ENCODE peak calls at places on chromosomes 12 and 14, in four cellular contexts. One of them, this sample, is unnamed.
A peak's percentile ranks its signal among the peaks of the same experiment; 100 is the strongest.

GRCh38 chr12:27344246-27344645 is 11.6 kb downstream of the BMAL2 start:
- DNase-seq in tibial nerve: no peak
- DNase-seq in naive thymus-derived CD4-positive, alpha-beta T cell: no peak
- DNase-seq in mesendoderm: no peak
- DNase-seq in this sample: no peak

GRCh38 chr14:103552811-103553210 is 9.6 kb downstream of the BAG5 start:
- DNase-seq in tibial nerve: no peak
- DNase-seq in naive thymus-derived CD4-positive, alpha-beta T cell: no peak
- DNase-seq in mesendoderm: no peak
- DNase-seq in this sample: no peak

GRCh38 chr12:69070319-69071090 is 137.5 kb upstream of the CPM start:
- DNase-seq in tibial nerve: peak; percentile 40
- DNase-seq in naive thymus-derived CD4-positive, alpha-beta T cell: peak; percentile 29
- DNase-seq in mesendoderm: peak; percentile 74
- DNase-seq in this sample: peak; percentile 66

GRCh38 chr14:67574806-67575205 is 25.3 kb downstream of the PIGH start:
- DNase-seq in tibial nerve: no peak
- DNase-seq in naive thymus-derived CD4-positive, alpha-beta T cell: no peak
- DNase-seq in mesendoderm: no peak
- DNase-seq in this sample: no peak

GRCh38 chr12:111093428-111094142 is 173.2 kb upstream of the MYL2 start:
- DNase-seq in tibial nerve: no peak
- DNase-seq in naive thymus-derived CD4-positive, alpha-beta T cell: peak; percentile 36
- DNase-seq in mesendoderm: no peak
- DNase-seq in this sample: no peak

GRCh38 chr12:34392741-34393085 is 370.4 kb downstream of the ALG10 start:
- DNase-seq in tibial nerve: no peak
- DNase-seq in naive thymus-derived CD4-positive, alpha-beta T cell: peak; percentile 2
- DNase-seq in mesendoderm: no peak
- DNase-seq in this sample: peak; percentile 36

GRCh38 chr14:98984719-98985041 is 287.3 kb downstream of the BCL11B start:
- DNase-seq in tibial nerve: no peak
- DNase-seq in naive thymus-derived CD4-positive, alpha-beta T cell: peak; percentile 52
- DNase-seq in mesendoderm: peak; percentile 79
- DNase-seq in this sample: no peak

GRCh38 chr14:56122306-56122705 is 4.1 kb downstream of the PELI2 start:
- DNase-seq in tibial nerve: no peak
- DNase-seq in naive thymus-derived CD4-positive, alpha-beta T cell: no peak
- DNase-seq in mesendoderm: no peak
- DNase-seq in this sample: no peak

GRCh38 chr12:113988976-113989375 is 22.9 kb upstream of the RBM19 start:
- DNase-seq in tibial nerve: no peak
- DNase-seq in naive thymus-derived CD4-positive, alpha-beta T cell: no peak
- DNase-seq in mesendoderm: no peak
- DNase-seq in this sample: no peak

GRCh38 chr12:48981757-48982157 is 3.6 kb downstream of the WNT1 start:
- DNase-seq in tibial nerve: no peak
- DNase-seq in naive thymus-derived CD4-positive, alpha-beta T cell: no peak
- DNase-seq in mesendoderm: no peak
- DNase-seq in this sample: no peak

GRCh38 chr12:95922231-95922630 is 20.2 kb downstream of the CCDC38 start:
- DNase-seq in tibial nerve: no peak
- DNase-seq in naive thymus-derived CD4-positive, alpha-beta T cell: no peak
- DNase-seq in mesendoderm: no peak
- DNase-seq in this sample: no peak

DNA sequence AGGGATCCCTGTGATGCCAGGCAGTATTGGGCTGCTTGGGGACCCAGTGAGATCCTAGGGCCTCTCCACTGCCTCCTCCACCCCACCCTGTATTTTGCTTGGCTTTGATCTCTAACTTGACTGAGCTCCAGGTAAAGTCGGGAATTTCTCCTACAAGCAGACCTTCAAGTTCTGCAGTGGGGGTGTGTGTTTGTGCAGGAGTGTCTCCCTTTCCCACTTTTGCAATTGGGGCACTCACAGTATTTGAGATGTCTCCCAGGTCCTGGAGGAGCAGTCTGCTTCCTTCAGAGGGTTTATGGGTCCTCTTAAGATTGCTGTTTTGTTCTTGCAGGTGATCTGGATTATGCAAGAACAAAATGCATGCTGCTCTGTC is 68.9 kb downstream of the ALG10B start:
- DNase-seq in tibial nerve: no peak
- DNase-seq in naive thymus-derived CD4-positive, alpha-beta T cell: no peak
- DNase-seq in mesendoderm: peak; percentile 0
- DNase-seq in this sample: no peak
- H3K4me1 ChIP-seq in tibial nerve: no peaks in the 10 kb centered on the region
- H3K4me1 ChIP-seq in naive thymus-derived CD4-positive, alpha-beta T cell: no peaks in the 10 kb centered on the region
- H3K4me1 ChIP-seq in mesendoderm: no peaks in the 10 kb centered on the region
- H3K4me1 ChIP-seq in this sample: no peaks in the 10 kb centered on the region

DNA sequence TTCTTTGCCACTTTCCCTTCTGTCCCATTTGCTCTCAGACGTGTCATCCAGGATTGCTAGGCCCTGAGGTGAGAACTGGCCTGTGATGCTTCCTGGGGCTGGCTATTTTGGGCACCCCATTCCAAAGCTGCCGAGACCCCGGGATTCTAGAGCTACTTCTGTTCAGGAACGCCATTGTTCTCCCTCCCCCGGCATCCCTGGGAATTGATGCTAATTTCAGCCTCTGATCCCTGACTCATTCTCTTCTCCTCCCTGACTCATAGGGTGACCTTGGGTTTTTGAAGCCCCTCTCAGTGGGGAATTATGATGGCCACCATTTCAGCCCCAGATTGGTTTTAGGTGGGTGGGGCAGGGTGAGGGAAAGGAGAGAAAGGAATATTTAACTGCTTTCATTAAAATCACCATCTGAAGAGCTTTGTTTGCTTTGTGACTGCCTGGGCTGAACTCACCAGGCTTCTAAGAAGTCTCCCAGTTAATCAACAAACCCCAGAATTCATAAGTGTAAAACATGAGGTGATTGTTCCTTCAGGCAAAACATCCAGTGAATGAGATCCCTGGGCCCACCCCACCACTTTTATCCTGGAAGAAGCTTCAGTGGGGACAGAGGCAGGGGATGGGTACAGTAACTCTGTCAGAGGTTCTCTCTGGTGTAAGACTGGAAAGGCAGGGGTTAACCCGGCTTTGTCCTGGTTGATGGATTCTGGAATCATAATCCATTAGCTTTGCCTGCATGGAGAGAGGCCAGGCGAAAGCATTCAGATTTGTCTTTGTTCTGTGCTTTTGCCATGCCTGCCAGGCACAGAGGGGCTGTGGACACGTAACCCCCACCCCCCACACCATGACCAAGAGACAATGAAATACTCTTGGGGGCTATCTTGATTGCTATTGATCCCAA is 16.5 kb downstream of the PDE1B start:
- DNase-seq in tibial nerve: no peak
- DNase-seq in naive thymus-derived CD4-positive, alpha-beta T cell: no peak
- DNase-seq in mesendoderm: peak; percentile 76
- DNase-seq in this sample: no peak
- H3K4me1 ChIP-seq in tibial nerve: peaks cover 12% of the 10 kb centered on the region
- H3K4me1 ChIP-seq in naive thymus-derived CD4-positive, alpha-beta T cell: peaks cover 6% of the 10 kb centered on the region
- H3K4me1 ChIP-seq in mesendoderm: peaks cover 17% of the 10 kb centered on the region
- H3K4me1 ChIP-seq in this sample: no peaks in the 10 kb centered on the region

GRCh38 chr12:2111816-2112215 is 59.0 kb downstream of the CACNA1C start:
- DNase-seq in tibial nerve: no peak
- DNase-seq in naive thymus-derived CD4-positive, alpha-beta T cell: no peak
- DNase-seq in mesendoderm: no peak
- DNase-seq in this sample: no peak
- H3K4me1 ChIP-seq in tibial nerve: no peaks in the 10 kb centered on the region
- H3K4me1 ChIP-seq in naive thymus-derived CD4-positive, alpha-beta T cell: no peaks in the 10 kb centered on the region
- H3K4me1 ChIP-seq in mesendoderm: no peaks in the 10 kb centered on the region
- H3K4me1 ChIP-seq in this sample: no peaks in the 10 kb centered on the region

GRCh38 chr12:127297327-127297726 is 969.6 kb upstream of the TMEM132C start:
- DNase-seq in tibial nerve: no peak
- DNase-seq in naive thymus-derived CD4-positive, alpha-beta T cell: no peak
- DNase-seq in mesendoderm: no peak
- DNase-seq in this sample: peak; percentile 43
- H3K4me1 ChIP-seq in tibial nerve: no peaks in the 10 kb centered on the region
- H3K4me1 ChIP-seq in naive thymus-derived CD4-positive, alpha-beta T cell: no peaks in the 10 kb centered on the region
- H3K4me1 ChIP-seq in mesendoderm: no peaks in the 10 kb centered on the region
- H3K4me1 ChIP-seq in this sample: no peaks in the 10 kb centered on the region

DNA sequence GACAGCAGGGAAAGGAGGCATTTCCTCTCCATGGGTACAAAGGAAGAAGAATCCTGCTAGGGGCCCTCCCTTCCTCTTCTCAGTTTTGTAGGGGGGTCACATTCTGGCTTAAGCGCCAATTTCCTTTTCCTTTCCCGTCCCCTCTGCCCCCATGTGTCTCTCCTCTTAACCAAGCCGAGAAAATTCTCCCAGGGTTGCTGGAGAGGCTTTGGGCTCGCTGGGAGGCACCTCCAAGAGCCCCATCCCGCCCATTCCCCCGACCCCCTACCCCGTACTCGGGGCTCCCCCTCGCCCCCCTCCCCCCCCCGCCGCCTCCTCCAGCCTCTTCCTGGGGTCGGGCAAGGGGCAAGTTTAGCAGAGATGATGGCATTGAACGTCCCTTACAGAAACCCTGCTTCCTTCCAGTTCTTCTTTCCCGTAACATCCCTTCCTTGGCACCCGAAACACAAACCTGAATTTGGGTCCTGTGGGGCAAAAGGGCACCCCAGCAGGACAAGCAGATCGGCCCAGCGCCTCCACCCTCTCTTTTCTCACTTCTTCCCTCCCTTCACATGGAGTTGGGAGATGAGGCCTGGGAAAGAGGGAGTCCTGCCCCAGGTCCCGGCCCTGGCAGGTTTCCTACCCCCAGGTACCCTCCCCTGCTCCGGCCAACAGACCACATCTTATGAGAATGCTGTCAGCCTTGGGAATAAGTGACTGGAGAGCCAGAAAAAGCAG is 13.7 kb downstream of the PLEKHG6 start:
- DNase-seq in tibial nerve: no peak
- DNase-seq in naive thymus-derived CD4-positive, alpha-beta T cell: no peak
- DNase-seq in mesendoderm: no peak
- DNase-seq in this sample: no peak
- H3K4me1 ChIP-seq in tibial nerve: peaks cover 48% of the 10 kb centered on the region
- H3K4me1 ChIP-seq in naive thymus-derived CD4-positive, alpha-beta T cell: peaks cover 33% of the 10 kb centered on the region
- H3K4me1 ChIP-seq in mesendoderm: peaks cover 34% of the 10 kb centered on the region
- H3K4me1 ChIP-seq in this sample: peaks cover 65% of the 10 kb centered on the region

GRCh38 chr14:89370781-89371180 is 46.3 kb downstream of the FOXN3 start:
- DNase-seq in tibial nerve: no peak
- DNase-seq in naive thymus-derived CD4-positive, alpha-beta T cell: no peak
- DNase-seq in mesendoderm: no peak
- DNase-seq in this sample: peak; percentile 26

GRCh38 chr14:89371600-89371999 is 45.4 kb downstream of the FOXN3 start:
- DNase-seq in tibial nerve: no peak
- DNase-seq in naive thymus-derived CD4-positive, alpha-beta T cell: no peak
- DNase-seq in mesendoderm: no peak
- DNase-seq in this sample: peak; percentile 53

GRCh38 chr14:89367449-89368120 is 49.4 kb downstream of the FOXN3 start:
- DNase-seq in tibial nerve: no peak
- DNase-seq in naive thymus-derived CD4-positive, alpha-beta T cell: no peak
- DNase-seq in mesendoderm: no peak
- DNase-seq in this sample: peak; percentile 54

GRCh38 chr14:89368490-89369477 is 48.2 kb downstream of the FOXN3 start:
- DNase-seq in tibial nerve: no peak
- DNase-seq in naive thymus-derived CD4-positive, alpha-beta T cell: no peak
- DNase-seq in mesendoderm: no peak
- DNase-seq in this sample: peak; percentile 55

DNA sequence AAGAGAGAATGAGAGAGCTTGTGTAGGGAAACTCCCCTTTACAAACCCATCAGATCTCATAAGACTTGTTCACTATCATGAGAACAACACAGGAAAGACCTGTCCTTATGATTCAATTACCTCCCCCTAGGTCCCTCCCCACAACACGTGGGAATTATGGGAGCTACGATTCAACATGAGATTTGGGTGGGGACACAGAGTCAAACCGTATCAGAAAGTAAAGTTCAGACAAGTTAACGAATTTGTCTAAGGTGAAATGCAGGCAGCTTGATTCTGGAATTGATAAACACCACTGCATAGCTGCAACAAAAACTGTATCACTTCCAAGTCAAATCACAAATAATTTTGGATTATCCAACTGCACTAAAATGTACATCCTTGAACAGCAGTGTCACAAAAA is 47.4 kb downstream of the FOXN3 start:
- DNase-seq in tibial nerve: no peak
- DNase-seq in naive thymus-derived CD4-positive, alpha-beta T cell: no peak
- DNase-seq in mesendoderm: no peak
- DNase-seq in this sample: no peak
- H3K4me1 ChIP-seq in tibial nerve: peaks cover 4% of the 10 kb centered on the region
- H3K4me1 ChIP-seq in naive thymus-derived CD4-positive, alpha-beta T cell: peaks cover 8% of the 10 kb centered on the region
- H3K4me1 ChIP-seq in mesendoderm: peaks cover 3% of the 10 kb centered on the region
- H3K4me1 ChIP-seq in this sample: peaks cover 65% of the 10 kb centered on the region

DNA sequence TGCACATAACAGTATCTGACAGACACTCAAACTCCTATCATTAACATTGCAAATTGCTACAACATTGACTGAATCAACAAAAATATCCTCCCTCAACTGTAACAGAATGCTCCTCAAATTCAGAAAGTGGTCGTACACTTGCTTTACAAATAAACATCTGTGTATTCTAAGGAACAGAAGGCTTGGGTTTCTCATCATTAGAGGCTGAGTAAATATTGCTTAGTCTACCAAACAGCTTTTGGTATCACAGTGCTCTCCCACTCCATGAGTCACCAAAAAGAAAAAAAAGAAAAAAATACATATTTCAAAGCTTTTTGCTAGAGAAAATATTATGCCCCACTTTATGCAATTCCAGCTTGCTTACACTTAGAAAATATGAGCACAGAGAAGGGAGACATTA is 23.9 kb downstream of the FERMT2 start:
- DNase-seq in tibial nerve: no peak
- DNase-seq in naive thymus-derived CD4-positive, alpha-beta T cell: no peak
- DNase-seq in mesendoderm: no peak
- DNase-seq in this sample: no peak
- H3K4me1 ChIP-seq in tibial nerve: peaks cover 68% of the 10 kb centered on the region
- H3K4me1 ChIP-seq in naive thymus-derived CD4-positive, alpha-beta T cell: no peaks in the 10 kb centered on the region
- H3K4me1 ChIP-seq in mesendoderm: peaks cover 38% of the 10 kb centered on the region
- H3K4me1 ChIP-seq in this sample: peaks cover 98% of the 10 kb centered on the region

GRCh38 chr14:71148627-71149026 is 241.4 kb downstream of the PCNX1 start:
- DNase-seq in tibial nerve: no peak
- DNase-seq in naive thymus-derived CD4-positive, alpha-beta T cell: no peak
- DNase-seq in mesendoderm: no peak
- DNase-seq in this sample: no peak

GRCh38 chr14:71155743-71156142 is 248.5 kb downstream of the PCNX1 start:
- DNase-seq in tibial nerve: no peak
- DNase-seq in naive thymus-derived CD4-positive, alpha-beta T cell: no peak
- DNase-seq in mesendoderm: no peak
- DNase-seq in this sample: no peak

DNA sequence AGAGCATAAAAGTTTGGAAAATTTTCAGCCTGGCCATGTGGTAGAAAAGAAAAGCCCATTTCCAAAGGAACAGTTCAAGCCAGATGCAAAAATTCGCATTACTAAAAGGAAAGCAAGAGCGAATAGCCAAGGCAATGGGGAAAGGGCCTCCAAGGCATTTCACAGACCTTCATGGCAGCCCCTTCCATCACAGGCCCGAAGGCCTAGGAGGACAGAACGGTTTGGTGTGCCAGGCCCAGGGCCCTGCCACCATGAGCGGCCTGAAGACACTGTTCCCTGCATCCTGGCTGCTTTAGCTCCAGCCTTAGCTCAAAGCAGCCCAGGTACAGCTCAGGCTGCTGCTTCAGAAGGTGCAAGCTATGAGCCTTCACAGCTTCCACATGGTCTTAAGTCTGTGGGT is 243.5 kb downstream of the PCNX1 start:
- DNase-seq in tibial nerve: no peak
- DNase-seq in naive thymus-derived CD4-positive, alpha-beta T cell: no peak
- DNase-seq in mesendoderm: no peak
- DNase-seq in this sample: no peak
- H3K4me1 ChIP-seq in tibial nerve: no peaks in the 10 kb centered on the region
- H3K4me1 ChIP-seq in naive thymus-derived CD4-positive, alpha-beta T cell: no peaks in the 10 kb centered on the region
- H3K4me1 ChIP-seq in mesendoderm: no peaks in the 10 kb centered on the region
- H3K4me1 ChIP-seq in this sample: no peaks in the 10 kb centered on the region

GRCh38 chr14:22601456-22601855 is 3.4 kb downstream of the ABHD4 start:
- DNase-seq in tibial nerve: no peak
- DNase-seq in naive thymus-derived CD4-positive, alpha-beta T cell: no peak
- DNase-seq in mesendoderm: no peak
- DNase-seq in this sample: no peak
- H3K4me1 ChIP-seq in tibial nerve: peaks cover 14% of the 10 kb centered on the region
- H3K4me1 ChIP-seq in naive thymus-derived CD4-positive, alpha-beta T cell: peaks cover 10% of the 10 kb centered on the region
- H3K4me1 ChIP-seq in mesendoderm: peaks cover 9% of the 10 kb centered on the region
- H3K4me1 ChIP-seq in this sample: peaks cover 17% of the 10 kb centered on the region